ENCODE peak calls at places on chromosomes 4 and X, in seven cellular contexts. U, S, F, M, E, Y and T are unnamed samples.

GRCh38 chr4:98284640-98285046 is 23.5 kb downstream of the RAP1GDS1 start:
- DNase-seq in S (no peak), E (no peak), Y (peak), F (peak), U (no peak), M (no peak), T (no peak)

GRCh38 chr4:94913316-94913715 is 155.6 kb downstream of the BMPR1B start:
- DNase-seq in E (no peak), F (no peak), Y (no peak), U (no peak), M (no peak), S (no peak), T (no peak)

GRCh38 chrX:138858946-138859345 is 147.4 kb upstream of the FGF13 start:
- DNase-seq in F (no peak), E (no peak), U (no peak), S (no peak), M (no peak), Y (no peak), T (no peak)

GRCh38 chr4:169412046-169412445 is 141.3 kb upstream of the SH3RF1 start:
- DNase-seq in F (no peak), M (no peak), U (no peak), S (no peak), E (no peak), Y (no peak), T (no peak)

GRCh38 chr4:70183168-70183939 is 12.2 kb upstream of the ODAM start:
- DNase-seq in E (no peak), Y (peak), M (no peak), S (peak), U (no peak), F (peak), T (no peak)

GRCh38 chr4:144374065-144374464 is 233.5 kb upstream of the GYPA start:
- DNase-seq in M (no peak), Y (no peak), F (no peak), U (no peak), E (no peak), S (no peak), T (no peak)

GRCh38 chr4:88823058-88823919 is 125.7 kb upstream of the NAP1L5 start:
- DNase-seq in E (peak), F (peak), M (peak), S (peak), U (peak), Y (peak), T (peak)

GRCh38 chrX:153983321-153983729 is 10.8 kb downstream of the TMEM187 start:
- DNase-seq in M (no peak), U (peak), S (no peak), Y (no peak), F (no peak), E (no peak), T (no peak)

GRCh38 chrX:96386981-96387380 is 297.7 kb upstream of the DIAPH2 start:
- DNase-seq in M (no peak), U (no peak), F (no peak), Y (no peak), E (no peak), S (no peak), T (no peak)

GRCh38 chr4:12852338-12853307 is 631.5 kb downstream of the RAB28 start:
- DNase-seq in Y (peak), U (no peak), E (no peak), F (peak), S (no peak), M (peak), T (no peak)

GRCh38 chr4:2059034-2059725 is at the start of gene NAT8L:
- DNase-seq in E (no peak), M (no peak), F (peak), U (no peak), S (no peak), Y (peak), T (no peak)

GRCh38 chr4:138138774-138139173 is 103.4 kb downstream of the SLC7A11 start:
- DNase-seq in M (no peak), U (no peak), Y (no peak), S (no peak), E (no peak), F (no peak), T (no peak)

GRCh38 chr4:147355849-147356248 is 125.0 kb upstream of the EDNRA start:
- DNase-seq in M (no peak), S (no peak), U (no peak), E (no peak), F (peak), Y (no peak), T (no peak)

GRCh38 chrX:151982217-151982616 is 7.7 kb upstream of the GABRE start:
- DNase-seq in U (no peak), Y (no peak), E (no peak), S (no peak), M (no peak), F (peak), T (no peak)

GRCh38 chr4:30950737-30951136 is 230.6 kb downstream of the PCDH7 start:
- DNase-seq in S (no peak), Y (peak), U (no peak), F (peak), E (no peak), M (no peak), T (no peak)

GRCh38 chr4:8150152-8151090 is 8.2 kb downstream of the ABLIM2 start:
- DNase-seq in M (no peak), S (no peak), Y (no peak), E (no peak), U (peak), F (peak), T (no peak)

GRCh38 chr4:6347511-6348045 is 77.9 kb downstream of the WFS1 start:
- DNase-seq in E (no peak), F (no peak), Y (no peak), M (no peak), S (no peak), U (no peak), T (no peak)

GRCh38 chrX:39559229-39559628 is 538.5 kb downstream of the BCOR start:
- DNase-seq in F (no peak), U (no peak), Y (no peak), M (no peak), S (no peak), E (no peak), T (no peak)

GRCh38 chrX:107678957-107679740 is 50.8 kb downstream of the PRPS1 start:
- DNase-seq in S (peak), F (peak), M (peak), U (peak), Y (no peak), E (peak), T (peak)

GRCh38 chrX:154730271-154730883 is 20.5 kb downstream of the GAB3 start:
- DNase-seq in F (no peak), E (peak), U (no peak), M (peak), Y (no peak), S (no peak), T (no peak)

GRCh38 chrX:150258463-150259430 is 104.4 kb upstream of the MAMLD1 start:
- DNase-seq in F (no peak), M (no peak), Y (no peak), E (no peak), U (no peak), S (no peak), T (peak)

GRCh38 chrX:121831601-121832000 is 784.2 kb downstream of the GLUD2 start:
- DNase-seq in U (no peak), Y (no peak), F (no peak), M (no peak), E (no peak), S (no peak), T (no peak)

GRCh38 chr4:5018603-5019002 is 655 bp downstream of the CYTL1 start:
- DNase-seq in M (no peak), E (no peak), Y (no peak), U (no peak), F (no peak), S (no peak), T (no peak)

GRCh38 chr4:46270986-46271596 is 118.8 kb downstream of the GABRA2 start:
- DNase-seq in M (no peak), Y (no peak), S (no peak), E (no peak), U (no peak), F (peak), T (no peak)

GRCh38 chr4:46277165-46277951 is 112.6 kb downstream of the GABRA2 start:
- DNase-seq in E (no peak), S (no peak), M (no peak), F (no peak), U (no peak), Y (no peak), T (no peak)

DNA sequence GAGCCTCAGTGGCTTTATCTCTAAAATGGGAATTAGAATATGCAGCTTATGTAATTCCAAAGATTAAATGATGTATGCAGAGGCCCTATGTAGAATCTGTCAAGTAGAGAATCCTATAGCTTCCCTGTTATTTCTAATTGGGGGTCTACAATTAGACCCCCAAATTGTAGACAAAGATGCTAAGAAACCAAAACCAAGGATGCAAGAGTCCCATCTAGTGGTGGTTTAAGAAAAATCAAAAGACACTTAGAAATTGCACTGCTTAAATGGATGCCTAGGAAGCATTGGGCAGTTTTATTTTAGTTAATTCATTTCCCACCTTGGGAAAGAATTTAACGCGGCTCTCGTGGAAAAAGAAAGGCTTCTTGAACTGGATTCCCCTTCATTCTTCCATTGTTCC is 115.2 kb downstream of the GABRA2 start:
- DNase-seq in F (no peak), M (no peak), S (no peak), E (no peak), U (no peak), Y (no peak), T (no peak)
- TF ChIP-seq CTCF in F (no peak), M (no peak), S (no peak), E (no peak), U (no peak), Y (no peak), T (no peak)

DNA sequence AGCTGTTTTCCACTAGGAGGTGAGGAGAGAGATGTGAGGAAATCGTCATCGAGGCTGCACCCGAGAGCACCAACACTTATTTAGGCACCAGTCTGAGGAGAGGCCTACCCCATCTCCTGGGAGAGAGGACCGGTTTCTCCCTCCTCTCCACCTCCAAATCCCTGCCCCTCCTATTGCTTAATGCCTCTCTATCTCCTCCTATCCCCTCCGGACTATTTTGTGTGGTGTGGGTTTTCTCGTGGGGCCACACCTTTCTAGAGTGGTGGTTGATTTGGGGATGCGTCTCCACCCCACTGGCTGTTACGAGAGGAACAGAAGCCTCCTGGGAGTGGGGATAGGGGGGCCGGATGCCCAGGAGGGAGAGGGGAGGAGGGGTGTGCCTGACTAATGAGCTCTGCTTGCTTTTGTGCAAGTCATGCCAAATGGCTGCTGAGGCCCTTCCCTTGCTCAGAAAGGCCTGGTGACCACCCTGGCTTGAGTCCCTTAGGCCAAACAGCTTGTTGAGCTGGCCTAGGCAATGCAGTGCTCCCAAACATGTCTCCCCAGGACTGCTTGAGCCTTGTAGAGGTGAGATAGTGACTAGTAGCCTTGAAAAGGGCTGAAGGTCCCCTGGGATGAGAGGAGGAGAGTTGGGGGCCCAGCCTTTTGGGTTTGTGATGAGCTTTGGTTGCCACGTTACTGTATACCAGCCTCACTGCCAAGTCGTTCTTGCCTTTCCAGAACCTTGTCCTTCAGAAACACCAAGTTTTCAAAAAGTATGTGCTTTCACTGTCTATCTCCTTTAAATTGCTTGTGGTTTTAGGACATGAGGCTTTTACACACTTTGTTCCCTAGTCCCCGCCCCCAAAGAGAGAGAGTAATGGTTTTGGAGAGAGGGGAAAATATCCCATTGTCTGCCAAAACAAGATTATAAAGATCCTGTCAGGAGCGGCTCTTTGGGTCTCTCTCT is 1.2 kb downstream of the MSN start:
- DNase-seq in S (peak), U (peak), M (peak), F (peak), E (peak), Y (peak), T (no peak)
- TF ChIP-seq POLR2A in S (no peak), U (no peak), M (peak), F (no peak), E (no peak), Y (no peak), T (peak)

DNA sequence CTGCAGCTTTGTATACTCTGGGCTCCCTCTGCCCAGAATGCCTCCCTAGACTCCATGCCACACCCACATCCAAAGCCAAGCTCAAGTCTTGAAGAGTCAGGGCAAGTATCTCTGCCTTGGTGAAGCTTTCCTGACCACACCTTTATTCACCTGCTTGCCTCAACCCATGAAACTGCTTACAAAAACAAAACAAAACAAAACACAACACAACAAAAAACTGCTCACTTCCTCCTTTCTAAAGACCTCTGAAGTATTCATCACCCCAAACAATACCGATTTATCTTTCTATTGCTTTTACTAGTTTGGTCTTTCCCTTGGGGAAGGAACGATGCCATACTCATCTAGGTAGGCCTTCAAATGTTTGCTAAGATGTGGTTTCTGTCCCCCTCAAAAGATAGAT is 45.0 kb downstream of the TMEM165 start:
- DNase-seq in S (no peak), Y (no peak), M (no peak), F (no peak), U (no peak), E (no peak), T (no peak)
- TF ChIP-seq CTCF in S (no peak), Y (no peak), M (no peak), F (no peak), U (no peak), E (no peak), T (no peak)

GRCh38 chrX:30215357-30215843 is at the start of gene MAGEB2:
- DNase-seq in Y (peak), F (no peak), S (no peak), E (no peak), U (no peak), M (no peak), T (no peak)
- TF ChIP-seq POLR2A in Y (no peak), F (no peak), S (no peak), E (no peak), U (no peak), M (no peak), T (no peak)

GRCh38 chr4:69056921-69057562 is 39.2 kb upstream of the UGT2B7 start:
- DNase-seq in Y (no peak), E (no peak), U (no peak), S (no peak), M (no peak), F (no peak), T (no peak)

GRCh38 chr4:69064391-69064790 is 31.9 kb upstream of the UGT2B7 start:
- DNase-seq in M (no peak), Y (no peak), E (no peak), S (no peak), U (no peak), F (no peak), T (no peak)

GRCh38 chr4:69058410-69059059 is 37.7 kb upstream of the UGT2B7 start:
- DNase-seq in M (no peak), F (no peak), S (no peak), U (no peak), Y (no peak), E (no peak), T (no peak)

GRCh38 chr4:69057620-69058409 is 38.5 kb upstream of the UGT2B7 start:
- DNase-seq in Y (no peak), E (no peak), U (no peak), F (no peak), M (no peak), S (no peak), T (no peak)

GRCh38 chr4:69060651-69061308 is 35.5 kb upstream of the UGT2B7 start:
- DNase-seq in E (no peak), S (no peak), F (peak), Y (no peak), M (no peak), U (no peak), T (no peak)
- TF ChIP-seq CTCF in E (no peak), S (no peak), F (no peak), Y (no peak), M (no peak), U (no peak), T (no peak)

GRCh38 chrX:52261125-52261462 is 76.4 kb downstream of the MAGED4 start:
- DNase-seq in F (no peak), M (no peak), U (no peak), E (no peak), Y (no peak), S (no peak), T (no peak)

GRCh38 chrX:52263417-52263816 is 78.7 kb downstream of the MAGED4 start:
- DNase-seq in U (no peak), Y (no peak), F (no peak), M (no peak), S (no peak), E (no peak), T (no peak)

GRCh38 chrX:52265713-52266112 is 81.0 kb downstream of the MAGED4 start:
- DNase-seq in F (no peak), U (no peak), S (no peak), E (no peak), M (no peak), Y (no peak), T (no peak)

GRCh38 chrX:52262195-52262546 is 77.5 kb downstream of the MAGED4 start:
- DNase-seq in M (no peak), Y (no peak), S (no peak), F (no peak), U (no peak), E (no peak), T (no peak)

GRCh38 chrX:52261463-52262194 is 76.9 kb downstream of the MAGED4 start:
- DNase-seq in Y (peak), F (peak), E (peak), S (peak), U (peak), M (peak), T (peak)
- TF ChIP-seq POLR2A in Y (no peak), F (peak), E (no peak), S (peak), U (no peak), M (no peak), T (no peak)

GRCh38 chr4:76895619-76896018 is 2.3 kb downstream of the SOWAHB start:
- DNase-seq in E (no peak), U (no peak), M (no peak), Y (no peak), S (no peak), F (no peak), T (no peak)
- TF ChIP-seq CTCF in E (no peak), U (no peak), M (no peak), Y (no peak), S (no peak), F (no peak), T (no peak)